ENCODE peak calls at places on chromosomes 12 and 14, in seven cellular contexts. C is fibroblast of the aortic adventitia; V is activated CD4-positive, alpha-beta T cell treated with anti-CD3 and anti-CD28 coated beads for 48 hours; N is effector memory CD8-positive, alpha-beta T cell; R is activated T-helper 9 cell treated with anti-CD3 and anti-CD28 coated beads, Interleukin-2, amount 50 U/mL, for 16 hours; W is Panc1; E is NK-92 treated with Interleukin-12 subunit alpha and Interleukin-12 subunit beta, amount 100 ng/mL, for 24 hours. B is an unnamed sample.

GRCh38 chr12:131005161-131006035 is 51.7 kb downstream of the ADGRD1 start:
- DNase-seq in C (no peak), E (no peak), R (no peak), N (no peak), V (no peak), W (no peak), B (no peak)

GRCh38 chr12:85036241-85036707 is at the start of the genes LRRIQ1 and TSPAN19:
- DNase-seq in N (no peak), W (peak; percentile 39), E (no peak), C (peak; percentile 89), V (peak; percentile 45), R (no peak), B (peak; percentile 6)

GRCh38 chr14:68891851-68892660 is 87.0 kb downstream of the ACTN1 start:
- DNase-seq in R (no peak), W (no peak), C (peak; percentile 6), E (no peak), V (no peak), N (no peak), B (no peak)

GRCh38 chr14:31966896-31967668 is 110.0 kb upstream of the ARHGAP5 start:
- DNase-seq in R (no peak), W (no peak), C (no peak), N (no peak), V (no peak), E (no peak), B (no peak)

GRCh38 chr12:98745578-98746391 is 100.7 kb downstream of the APAF1 start:
- DNase-seq in E (no peak), C (peak; percentile 27), V (peak; percentile 57), N (peak; percentile 13), R (no peak), W (no peak), B (no peak)

GRCh38 chr12:53985358-53985899 is 483 bp downstream of the HOXC10 start:
- DNase-seq in E (no peak), N (no peak), W (no peak), R (no peak), C (no peak), V (peak; percentile 24), B (peak; percentile 55)

GRCh38 chr12:123011701-123012100 is 31.2 kb downstream of the ARL6IP4 start:
- DNase-seq in N (no peak), E (no peak), R (no peak), V (no peak), C (no peak), W (no peak), B (no peak)

GRCh38 chr12:61311413-61311812 is 948.8 kb upstream of the USP15 start:
- DNase-seq in R (no peak), W (no peak), V (no peak), C (no peak), E (no peak), N (no peak), B (no peak)

GRCh38 chr12:24476310-24476709 is 472.6 kb downstream of the BCAT1 start:
- DNase-seq in R (no peak), W (no peak), C (no peak), E (no peak), N (no peak), V (no peak), B (no peak)

GRCh38 chr12:95611676-95612309 is 60.5 kb upstream of the USP44 start:
- DNase-seq in V (no peak), W (no peak), N (no peak), E (no peak), C (no peak), R (no peak), B (no peak)

GRCh38 chr12:2049604-2050540 is 2.9 kb upstream of the CACNA1C start:
- DNase-seq in W (no peak), R (no peak), C (peak; percentile 44), N (no peak), V (no peak), E (no peak), B (no peak)

GRCh38 chr14:65187421-65188049 is 85.2 kb upstream of the MAX start:
- DNase-seq in W (no peak), N (no peak), R (no peak), C (no peak), V (no peak), E (no peak), B (no peak)

GRCh38 chr12:15788266-15789214 is 648 bp downstream of the EPS8 start:
- DNase-seq in R (peak; percentile 9), N (peak; percentile 1), V (no peak), E (no peak), C (peak; percentile 60), W (no peak), B (peak; percentile 7)

GRCh38 chr12:123546281-123546680 is 12.8 kb upstream of the RILPL1 start:
- DNase-seq in C (no peak), V (no peak), N (no peak), E (no peak), R (no peak), W (no peak), B (no peak)

GRCh38 chr12:67019070-67019469 is 250.1 kb upstream of the CAND1 start:
- DNase-seq in N (no peak), C (no peak), V (no peak), R (no peak), E (no peak), W (no peak), B (no peak)

GRCh38 chr14:69658664-69659261 is 47.4 kb downstream of the SUSD6 start:
- DNase-seq in C (no peak), N (no peak), R (no peak), W (no peak), V (peak; percentile 54), E (peak; percentile 41), B (no peak)

GRCh38 chr12:12776261-12776660 is 9.2 kb upstream of the APOLD1 start:
- DNase-seq in C (peak; percentile 23), N (no peak), V (no peak), W (no peak), E (no peak), R (no peak), B (no peak)

GRCh38 chr14:95026851-95027463 is 130.4 kb downstream of the DICER1 start:
- DNase-seq in W (no peak), C (no peak), V (no peak), N (no peak), E (no peak), R (no peak), B (no peak)

GRCh38 chr14:27881646-27882045 is 884.9 kb upstream of the FOXG1 start:
- DNase-seq in R (no peak), W (no peak), C (no peak), N (no peak), V (no peak), E (no peak), B (no peak)

GRCh38 chr14:103448097-103448496 is 62.9 kb downstream of the MARK3 start:
- DNase-seq in R (no peak), E (no peak), V (no peak), C (no peak), N (no peak), W (no peak), B (no peak)

GRCh38 chr12:10562306-10562933 is 51.0 kb downstream of the MAGOHB start:
- DNase-seq in C (peak; percentile 75), W (peak; percentile 10), E (no peak), R (no peak), V (no peak), N (peak; percentile 63), B (peak; percentile 43)

GRCh38 chr14:35134329-35135123 is 12.2 kb downstream of the PRORP start:
- DNase-seq in C (no peak), V (no peak), R (no peak), N (no peak), W (no peak), E (no peak), B (no peak)

GRCh38 chr12:65597527-65597926 is 226.8 kb upstream of the HMGA2 start:
- DNase-seq in N (no peak), E (no peak), V (no peak), C (no peak), W (no peak), R (no peak), B (no peak)

GRCh38 chr12:62813031-62813829 is 121.7 kb downstream of the PPM1H start:
- DNase-seq in E (no peak), V (peak; percentile 60), N (peak; percentile 2), W (peak; percentile 42), R (peak; percentile 3), C (peak; percentile 80), B (peak; percentile 4)

GRCh38 chr12:125055591-125055990 is 9.6 kb upstream of the AACS start:
- DNase-seq in N (no peak), E (no peak), C (no peak), R (no peak), W (no peak), V (no peak), B (no peak)